ENCODE peak calls at places on chromosomes 3 and 15, in four cellular contexts. One of them, this sample, is unnamed.
A peak's percentile ranks its signal among the peaks of the same experiment; 100 is the strongest.

GRCh38 chr3:177358085-177358967 is 161.0 kb upstream of the TBL1XR1 start:
- DNase-seq in HCT116: peak; percentile 89
- DNase-seq in DND-41: no peak
- DNase-seq in astrocyte: peak; percentile 85
- DNase-seq in this sample: peak; percentile 82

GRCh38 chr15:66649235-66649984 is 52.6 kb upstream of the SMAD6 start:
- DNase-seq in HCT116: no peak
- DNase-seq in DND-41: no peak
- DNase-seq in astrocyte: no peak
- DNase-seq in this sample: no peak

GRCh38 chr15:67927501-67928156 is 87.8 kb upstream of the RNU6-1 start:
- DNase-seq in HCT116: no peak
- DNase-seq in DND-41: no peak
- DNase-seq in astrocyte: peak; percentile 96
- DNase-seq in this sample: no peak

GRCh38 chr15:35120173-35120572 is 35.1 kb upstream of the NANOGP8 start:
- DNase-seq in HCT116: no peak
- DNase-seq in DND-41: no peak
- DNase-seq in astrocyte: no peak
- DNase-seq in this sample: no peak

GRCh38 chr3:111277226-111277625 is 205.6 kb downstream of the NECTIN3 start:
- DNase-seq in HCT116: no peak
- DNase-seq in DND-41: no peak
- DNase-seq in astrocyte: peak; percentile 60
- DNase-seq in this sample: no peak

GRCh38 chr3:4493931-4494806 is 1.0 kb downstream of the ITPR1 start:
- DNase-seq in HCT116: no peak
- DNase-seq in DND-41: no peak
- DNase-seq in astrocyte: peak; percentile 18
- DNase-seq in this sample: no peak

GRCh38 chr3:120661106-120661962 is 20.7 kb downstream of the HGD start:
- DNase-seq in HCT116: no peak
- DNase-seq in DND-41: no peak
- DNase-seq in astrocyte: no peak
- DNase-seq in this sample: no peak

GRCh38 chr3:111708157-111708771 is 113.1 kb upstream of the ZBED2 start:
- DNase-seq in HCT116: no peak
- DNase-seq in DND-41: no peak
- DNase-seq in astrocyte: no peak
- DNase-seq in this sample: no peak

GRCh38 chr3:136068708-136069107 is 103.2 kb downstream of the PPP2R3A start:
- DNase-seq in HCT116: no peak
- DNase-seq in DND-41: no peak
- DNase-seq in astrocyte: peak; percentile 71
- DNase-seq in this sample: no peak

DNA sequence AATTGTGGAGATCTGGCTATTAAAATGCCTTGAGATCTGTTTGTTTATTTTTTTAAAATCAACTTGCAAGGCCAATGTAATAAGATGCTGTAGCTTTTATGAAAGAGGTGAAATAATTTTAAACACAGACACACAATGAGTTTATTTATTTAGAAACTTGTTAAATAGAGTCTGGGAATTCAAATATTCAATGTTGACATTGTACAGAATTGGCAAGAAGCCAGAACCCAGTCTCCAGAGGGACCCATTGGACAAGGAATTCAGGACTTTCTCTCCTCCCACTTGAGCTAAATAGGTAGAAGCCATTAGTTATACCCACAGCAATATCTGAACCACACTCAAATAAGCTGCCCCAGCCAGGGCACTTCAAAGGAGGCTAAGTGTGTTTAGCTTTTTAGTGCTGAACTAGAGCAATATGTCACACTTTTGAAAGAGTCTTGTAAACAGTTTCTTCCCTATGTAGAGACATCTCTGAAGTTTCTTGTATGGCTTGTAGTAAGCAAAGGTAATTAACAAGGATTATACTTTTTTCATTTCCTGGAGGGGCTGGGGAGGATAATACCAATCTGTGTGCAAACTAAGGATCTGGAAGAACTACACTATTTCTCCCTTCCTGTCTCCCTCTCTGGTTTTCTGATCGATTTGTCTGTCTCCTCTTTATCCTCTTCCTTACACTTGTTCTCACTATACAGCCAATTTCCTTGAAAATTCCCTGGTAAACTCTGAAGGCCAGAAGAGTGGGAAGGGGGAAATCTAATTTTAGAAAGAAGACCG is 6.0 kb downstream of the MECOM start:
- DNase-seq in HCT116: no peak
- DNase-seq in DND-41: no peak
- DNase-seq in astrocyte: no peak
- DNase-seq in this sample: no peak
- TF ChIP-seq EZH2 in HCT116: no peak
- TF ChIP-seq EZH2 in DND-41: no peak
- TF ChIP-seq EZH2 in astrocyte: no peak
- TF ChIP-seq EZH2 in this sample: no peak

GRCh38 chr3:42229266-42229941 is 36.6 kb downstream of the CCK start:
- DNase-seq in HCT116: no peak
- DNase-seq in DND-41: no peak
- DNase-seq in astrocyte: no peak
- DNase-seq in this sample: no peak

GRCh38 chr3:42226470-42227425 is 39.2 kb downstream of the CCK start:
- DNase-seq in HCT116: no peak
- DNase-seq in DND-41: no peak
- DNase-seq in astrocyte: no peak
- DNase-seq in this sample: no peak

GRCh38 chr3:42228796-42229195 is 37.2 kb downstream of the CCK start:
- DNase-seq in HCT116: no peak
- DNase-seq in DND-41: no peak
- DNase-seq in astrocyte: no peak
- DNase-seq in this sample: no peak

GRCh38 chr3:42229942-42230688 is 35.9 kb downstream of the CCK start:
- DNase-seq in HCT116: peak; percentile 34
- DNase-seq in DND-41: no peak
- DNase-seq in astrocyte: peak; percentile 20
- DNase-seq in this sample: peak; percentile 42

GRCh38 chr3:42230860-42231259 is 35.1 kb downstream of the CCK start:
- DNase-seq in HCT116: no peak
- DNase-seq in DND-41: no peak
- DNase-seq in astrocyte: no peak
- DNase-seq in this sample: no peak
- TF ChIP-seq CTCF in HCT116: no peak
- TF ChIP-seq CTCF in DND-41: no peak
- TF ChIP-seq CTCF in astrocyte: no peak
- TF ChIP-seq CTCF in this sample: no peak

DNA sequence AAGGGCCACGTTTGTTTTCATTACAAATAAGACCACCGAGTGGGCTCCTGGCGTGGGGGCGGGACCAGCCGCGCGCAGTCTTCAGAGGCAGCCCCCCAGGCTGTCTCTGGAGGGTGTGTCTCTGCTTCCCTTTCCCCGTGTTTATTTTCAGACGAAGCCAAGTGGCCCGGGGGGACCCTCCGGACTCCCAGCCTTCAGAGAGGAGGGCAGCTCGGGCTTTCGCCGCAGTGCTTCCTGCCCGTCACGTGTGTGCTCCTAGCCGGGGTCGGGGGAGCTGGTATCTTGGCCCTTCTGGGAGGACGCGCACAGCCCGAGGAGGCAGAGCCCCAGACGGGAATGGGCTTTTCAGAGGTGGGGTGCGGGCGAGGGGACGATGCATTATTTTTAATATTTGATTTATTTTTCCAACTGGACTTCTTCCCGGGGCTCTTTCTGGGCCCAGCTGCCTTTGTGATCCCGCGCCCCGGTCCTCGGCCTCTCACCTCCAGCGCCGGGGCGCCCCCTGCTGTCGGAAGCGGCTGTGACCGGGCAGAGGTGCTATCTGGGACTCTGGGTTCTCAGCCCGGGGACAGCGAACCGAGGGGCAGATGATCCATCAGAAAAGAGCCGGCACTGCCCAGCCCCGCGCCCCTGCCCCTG is 69.9 kb upstream of the CGNL1 start:
- DNase-seq in HCT116: peak; percentile 13
- DNase-seq in DND-41: peak; percentile 78
- DNase-seq in astrocyte: no peak
- DNase-seq in this sample: peak; percentile 78
- TF ChIP-seq EZH2 in HCT116: no peak
- TF ChIP-seq EZH2 in DND-41: no peak
- TF ChIP-seq EZH2 in astrocyte: no peak
- TF ChIP-seq EZH2 in this sample: no peak

GRCh38 chr15:97525809-97526208 is 434.7 kb upstream of the ARRDC4 start:
- DNase-seq in HCT116: no peak
- DNase-seq in DND-41: no peak
- DNase-seq in astrocyte: no peak
- DNase-seq in this sample: no peak
- TF ChIP-seq CTCF in HCT116: no peak
- TF ChIP-seq CTCF in DND-41: no peak
- TF ChIP-seq CTCF in astrocyte: no peak
- TF ChIP-seq CTCF in this sample: no peak

GRCh38 chr3:184525337-184526157 is 36.0 kb upstream of the EPHB3 start:
- DNase-seq in HCT116: no peak
- DNase-seq in DND-41: no peak
- DNase-seq in astrocyte: no peak
- DNase-seq in this sample: no peak
- TF ChIP-seq EZH2 in HCT116: no peak
- TF ChIP-seq EZH2 in DND-41: peak; percentile 76
- TF ChIP-seq EZH2 in astrocyte: peak; percentile 93
- TF ChIP-seq EZH2 in this sample: no peak

GRCh38 chr3:3013299-3013698 is 96.9 kb downstream of the IL5RA start:
- DNase-seq in HCT116: no peak
- DNase-seq in DND-41: no peak
- DNase-seq in astrocyte: no peak
- DNase-seq in this sample: no peak

GRCh38 chr3:3020209-3020608 is 90.0 kb downstream of the IL5RA start:
- DNase-seq in HCT116: no peak
- DNase-seq in DND-41: no peak
- DNase-seq in astrocyte: no peak
- DNase-seq in this sample: no peak

DNA sequence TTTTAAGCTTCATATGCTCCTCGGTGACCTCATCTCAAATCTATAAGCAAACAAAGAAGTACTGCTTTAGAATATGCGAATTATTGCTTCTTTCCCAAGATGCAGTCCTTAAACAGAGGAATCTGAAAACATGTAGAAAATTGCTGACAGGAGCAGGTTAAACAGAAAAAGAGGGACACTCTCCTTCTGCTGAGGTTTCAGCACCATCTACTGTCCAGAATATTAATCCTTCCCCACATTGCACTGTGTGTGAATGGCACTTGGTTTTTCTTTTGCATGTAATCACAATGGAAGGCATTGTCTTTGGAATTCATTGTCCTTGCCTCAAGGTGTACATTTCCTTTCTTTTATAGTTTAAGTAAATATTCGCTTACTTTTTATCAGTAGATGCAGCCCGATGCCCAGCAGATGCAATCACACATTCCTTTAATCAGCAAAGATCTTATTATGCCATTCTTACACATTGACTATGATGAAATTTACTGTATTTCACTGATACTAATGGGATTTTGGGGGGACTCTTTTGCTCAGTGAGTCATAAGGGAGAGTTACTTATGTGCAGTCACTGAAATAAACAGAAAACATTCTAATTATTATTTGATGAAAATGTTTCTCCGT is 94.6 kb downstream of the IL5RA start:
- DNase-seq in HCT116: peak; percentile 8
- DNase-seq in DND-41: no peak
- DNase-seq in astrocyte: peak; percentile 3
- DNase-seq in this sample: no peak
- TF ChIP-seq CTCF in HCT116: no peak
- TF ChIP-seq CTCF in DND-41: peak; percentile 54
- TF ChIP-seq CTCF in astrocyte: peak; percentile 40
- TF ChIP-seq CTCF in this sample: peak; percentile 33

GRCh38 chr3:50654196-50654595 is 20.5 kb upstream of the DOCK3 start:
- DNase-seq in HCT116: no peak
- DNase-seq in DND-41: no peak
- DNase-seq in astrocyte: no peak
- DNase-seq in this sample: no peak
- TF ChIP-seq EZH2 in HCT116: no peak
- TF ChIP-seq EZH2 in DND-41: no peak
- TF ChIP-seq EZH2 in astrocyte: no peak
- TF ChIP-seq EZH2 in this sample: no peak

DNA sequence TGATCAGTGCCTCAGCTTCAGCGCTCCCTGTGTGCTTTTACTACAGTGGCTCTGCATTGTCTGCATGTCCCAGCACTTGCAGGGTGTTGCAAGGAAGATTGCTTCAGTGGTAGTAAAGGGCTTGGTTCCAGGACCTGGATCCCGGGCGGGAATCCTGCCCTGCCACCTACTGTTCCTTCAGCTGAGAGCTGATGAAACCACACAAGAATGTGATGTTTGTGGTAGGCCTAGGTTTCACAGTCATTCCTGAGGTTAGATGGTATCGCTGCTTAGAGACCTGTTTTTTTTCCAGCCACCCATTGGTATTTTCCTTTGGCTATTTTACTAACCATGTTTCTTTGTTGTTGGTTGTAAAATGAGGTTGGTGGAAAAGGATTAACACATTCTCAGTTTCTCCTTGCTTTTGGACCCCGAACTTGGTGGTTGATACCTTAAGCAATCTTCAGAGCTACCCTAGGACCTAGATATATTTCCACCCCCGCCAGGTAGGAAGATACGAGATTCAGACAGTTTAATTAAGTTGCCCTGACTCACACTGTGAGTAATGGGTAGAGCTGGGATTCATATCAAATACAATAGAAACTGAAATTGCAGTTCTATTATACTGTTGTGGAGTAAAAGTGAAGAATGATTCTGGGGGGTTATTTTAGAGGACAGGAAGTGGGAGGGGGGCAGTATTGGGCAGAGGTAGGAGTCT is 11.4 kb downstream of the GPR87 start:
- DNase-seq in HCT116: peak; percentile 96
- DNase-seq in DND-41: no peak
- DNase-seq in astrocyte: peak; percentile 99
- DNase-seq in this sample: peak; percentile 99
- TF ChIP-seq CTCF in HCT116: peak; percentile 21
- TF ChIP-seq CTCF in DND-41: no peak
- TF ChIP-seq CTCF in astrocyte: no peak
- TF ChIP-seq CTCF in this sample: no peak

DNA sequence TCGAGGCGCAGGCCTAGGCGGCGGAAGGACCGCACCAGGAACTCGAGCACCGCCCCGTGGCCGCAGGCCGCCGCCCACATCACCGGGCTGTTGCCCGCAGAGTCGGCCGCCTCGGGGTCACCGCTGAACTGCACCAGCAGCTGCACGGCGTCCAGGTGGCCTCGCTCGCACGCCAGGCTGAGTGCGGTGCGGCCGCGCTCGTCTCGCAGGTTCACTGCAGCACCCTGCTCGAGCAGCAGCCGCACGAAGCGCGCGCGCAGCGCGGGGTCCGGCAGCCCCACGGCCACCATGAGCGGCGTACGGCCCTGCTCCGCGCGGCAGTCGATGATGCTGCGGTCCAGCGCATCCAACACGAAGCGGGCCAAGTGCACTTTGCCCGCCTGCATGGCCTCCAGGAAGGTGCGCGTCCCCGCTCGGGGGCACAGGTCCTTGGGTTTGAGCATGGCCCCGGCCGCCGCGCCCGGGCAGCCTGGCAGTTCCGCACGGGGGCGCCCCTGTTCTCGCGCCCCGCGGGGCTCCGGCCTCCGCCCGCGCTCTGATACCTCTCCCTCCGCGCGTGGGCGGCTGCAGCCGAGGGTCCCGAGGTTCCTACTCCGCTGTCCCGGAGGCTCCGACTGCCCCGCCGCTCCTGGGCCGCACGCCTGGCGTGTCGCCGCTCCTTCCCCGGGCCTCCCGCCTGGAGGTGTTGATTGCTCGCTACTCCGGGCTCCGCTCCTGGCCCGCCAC is 557 bp downstream of the ANKRD63 start:
- DNase-seq in HCT116: no peak
- DNase-seq in DND-41: no peak
- DNase-seq in astrocyte: no peak
- DNase-seq in this sample: no peak
- TF ChIP-seq EZH2 in HCT116: no peak
- TF ChIP-seq EZH2 in DND-41: no peak
- TF ChIP-seq EZH2 in astrocyte: peak; percentile 92
- TF ChIP-seq EZH2 in this sample: no peak

This sample was measured in PC-9.